ENCODE peak calls at places on chromosomes 1 and 21, in nine cellular contexts. One of them, this sample, is unnamed.

GRCh38 chr1:67683306-67683705 is 1.7 kb upstream of the GADD45A start:
- DNase-seq in Peyer's patch: no peak
- DNase-seq in CD8-positive, alpha-beta T cell: no peak
- DNase-seq in PC-9: peak; percentile 77
- DNase-seq in left lung: no peak
- DNase-seq in lung: no peak
- DNase-seq in GM23338: no peak
- DNase-seq in IMR-90: peak; percentile 78
- DNase-seq in endothelial cell of umbilical vein: peak; percentile 56
- DNase-seq in this sample: no peak

GRCh38 chr1:210214573-210215409 is 17.8 kb upstream of the SERTAD4 start:
- DNase-seq in Peyer's patch: no peak
- DNase-seq in CD8-positive, alpha-beta T cell: no peak
- DNase-seq in PC-9: no peak
- DNase-seq in left lung: no peak
- DNase-seq in lung: no peak
- DNase-seq in GM23338: no peak
- DNase-seq in IMR-90: no peak
- DNase-seq in endothelial cell of umbilical vein: no peak
- DNase-seq in this sample: no peak

GRCh38 chr1:53378061-53378460 is 50.2 kb upstream of the LRP8 start:
- DNase-seq in Peyer's patch: peak; percentile 6
- DNase-seq in CD8-positive, alpha-beta T cell: no peak
- DNase-seq in PC-9: no peak
- DNase-seq in left lung: peak; percentile 10
- DNase-seq in lung: no peak
- DNase-seq in GM23338: no peak
- DNase-seq in IMR-90: no peak
- DNase-seq in endothelial cell of umbilical vein: no peak
- DNase-seq in this sample: peak; percentile 24

GRCh38 chr1:210726621-210727020 is 397.9 kb downstream of the HHAT start:
- DNase-seq in Peyer's patch: no peak
- DNase-seq in CD8-positive, alpha-beta T cell: peak; percentile 1
- DNase-seq in PC-9: no peak
- DNase-seq in left lung: no peak
- DNase-seq in lung: no peak
- DNase-seq in GM23338: peak; percentile 79
- DNase-seq in IMR-90: peak; percentile 18
- DNase-seq in endothelial cell of umbilical vein: no peak
- DNase-seq in this sample: no peak

GRCh38 chr21:36563301-36563926 is 83.5 kb upstream of the CLDN14 start:
- DNase-seq in Peyer's patch: no peak
- DNase-seq in CD8-positive, alpha-beta T cell: no peak
- DNase-seq in PC-9: no peak
- DNase-seq in left lung: no peak
- DNase-seq in lung: no peak
- DNase-seq in GM23338: no peak
- DNase-seq in IMR-90: no peak
- DNase-seq in endothelial cell of umbilical vein: no peak
- DNase-seq in this sample: no peak

GRCh38 chr1:47192458-47193384 is 2.9 kb upstream of the PDZK1IP1 start:
- DNase-seq in Peyer's patch: peak; percentile 85
- DNase-seq in CD8-positive, alpha-beta T cell: peak; percentile 56
- DNase-seq in PC-9: peak; percentile 57
- DNase-seq in left lung: peak; percentile 73
- DNase-seq in lung: peak; percentile 81
- DNase-seq in GM23338: peak; percentile 97
- DNase-seq in IMR-90: peak; percentile 53
- DNase-seq in endothelial cell of umbilical vein: peak; percentile 76
- DNase-seq in this sample: peak; percentile 50

GRCh38 chr1:247680171-247680570 is 632 bp upstream of the OR13G1 start:
- DNase-seq in Peyer's patch: no peak
- DNase-seq in CD8-positive, alpha-beta T cell: no peak
- DNase-seq in PC-9: no peak
- DNase-seq in left lung: no peak
- DNase-seq in lung: no peak
- DNase-seq in GM23338: no peak
- DNase-seq in IMR-90: no peak
- DNase-seq in endothelial cell of umbilical vein: no peak
- DNase-seq in this sample: no peak

GRCh38 chr21:39518845-39519205 is 67.1 kb downstream of the SH3BGR start:
- DNase-seq in Peyer's patch: no peak
- DNase-seq in CD8-positive, alpha-beta T cell: no peak
- DNase-seq in PC-9: no peak
- DNase-seq in left lung: no peak
- DNase-seq in lung: no peak
- DNase-seq in GM23338: no peak
- DNase-seq in IMR-90: no peak
- DNase-seq in endothelial cell of umbilical vein: no peak
- DNase-seq in this sample: no peak

GRCh38 chr1:67646145-67647035 is 38.6 kb upstream of the GADD45A start:
- DNase-seq in Peyer's patch: no peak
- DNase-seq in CD8-positive, alpha-beta T cell: no peak
- DNase-seq in PC-9: peak; percentile 49
- DNase-seq in left lung: no peak
- DNase-seq in lung: no peak
- DNase-seq in GM23338: no peak
- DNase-seq in IMR-90: peak; percentile 23
- DNase-seq in endothelial cell of umbilical vein: peak; percentile 39
- DNase-seq in this sample: no peak

GRCh38 chr1:41810446-41810845 is 108.3 kb downstream of the HIVEP3 start:
- DNase-seq in Peyer's patch: no peak
- DNase-seq in CD8-positive, alpha-beta T cell: no peak
- DNase-seq in PC-9: no peak
- DNase-seq in left lung: no peak
- DNase-seq in lung: no peak
- DNase-seq in GM23338: peak; percentile 76
- DNase-seq in IMR-90: peak; percentile 63
- DNase-seq in endothelial cell of umbilical vein: peak; percentile 41
- DNase-seq in this sample: no peak

DNA sequence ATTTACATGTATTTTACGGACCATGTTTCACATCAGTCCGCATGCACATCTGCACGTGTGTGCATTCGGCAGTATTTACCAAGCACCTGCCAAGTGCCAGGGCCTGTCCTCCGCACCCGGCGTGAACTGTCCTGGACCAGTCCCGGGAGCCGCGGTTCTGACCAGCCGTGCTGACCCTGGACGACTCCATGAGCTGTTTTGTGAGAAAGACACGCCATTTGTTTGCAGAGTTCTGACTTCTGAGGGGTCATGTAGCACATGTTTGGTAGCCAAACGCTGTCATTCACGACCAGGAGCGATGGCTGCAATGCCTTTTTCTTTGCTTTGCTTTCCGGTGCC is 3.3 kb upstream of the OLIG2 start:
- DNase-seq in Peyer's patch: no peak
- DNase-seq in CD8-positive, alpha-beta T cell: no peak
- DNase-seq in PC-9: no peak
- DNase-seq in left lung: no peak
- DNase-seq in lung: no peak
- DNase-seq in GM23338: no peak
- DNase-seq in IMR-90: no peak
- DNase-seq in endothelial cell of umbilical vein: no peak
- DNase-seq in this sample: no peak
- H3K27ac ChIP-seq in Peyer's patch: no peak overlapping the region
- H3K27ac ChIP-seq in CD8-positive, alpha-beta T cell: no peak overlapping the region
- H3K27ac ChIP-seq in PC-9: no peak overlapping the region
- H3K27ac ChIP-seq in left lung: no peak overlapping the region
- H3K27ac ChIP-seq in lung: no peak overlapping the region
- H3K27ac ChIP-seq in GM23338: no peak overlapping the region
- H3K27ac ChIP-seq in IMR-90: no peak overlapping the region
- H3K27ac ChIP-seq in endothelial cell of umbilical vein: no peak overlapping the region
- H3K27ac ChIP-seq in this sample: no peak overlapping the region

DNA sequence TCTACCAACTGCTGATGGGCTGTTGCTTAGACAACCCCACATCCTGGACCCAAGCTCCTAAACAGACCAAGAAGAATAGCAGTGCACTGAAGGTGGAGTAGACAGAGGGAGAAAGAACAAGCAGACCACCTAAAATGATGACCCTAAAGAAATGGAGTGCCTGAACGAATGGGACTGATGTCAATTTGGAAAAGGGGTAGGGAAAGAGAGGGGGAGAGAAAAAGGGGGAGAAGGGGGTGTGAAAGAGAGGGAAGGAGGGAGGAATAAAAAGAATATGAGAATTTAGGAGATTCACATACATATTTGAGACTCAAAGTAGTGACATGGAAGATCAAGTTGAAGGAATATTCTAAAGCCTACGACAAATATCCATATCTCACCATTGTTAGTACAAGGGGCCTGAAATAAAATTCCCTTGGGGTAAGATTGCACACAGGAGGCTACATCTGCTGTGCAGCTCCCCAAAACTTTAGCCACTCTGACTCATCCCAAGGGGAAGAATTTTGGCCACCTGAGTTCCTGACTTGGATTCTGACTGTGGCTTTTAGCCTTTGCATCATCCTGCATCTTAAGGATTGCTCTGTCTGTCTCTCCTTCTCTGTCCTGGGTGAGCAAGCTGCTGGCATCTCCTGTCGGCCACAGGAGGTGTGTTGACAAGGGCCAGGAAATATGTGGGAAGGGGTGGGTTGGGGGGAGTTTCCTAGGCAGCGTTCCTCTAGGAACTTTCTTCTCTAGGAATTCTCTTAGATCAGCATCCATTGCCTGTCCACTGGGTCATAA is 144.6 kb upstream of the DUSP10 start:
- DNase-seq in Peyer's patch: no peak
- DNase-seq in CD8-positive, alpha-beta T cell: no peak
- DNase-seq in PC-9: peak; percentile 85
- DNase-seq in left lung: no peak
- DNase-seq in lung: no peak
- DNase-seq in GM23338: no peak
- DNase-seq in IMR-90: no peak
- DNase-seq in endothelial cell of umbilical vein: no peak
- DNase-seq in this sample: no peak
- TF ChIP-seq CTCF in Peyer's patch: no peak
- TF ChIP-seq CTCF in CD8-positive, alpha-beta T cell: no peak
- TF ChIP-seq CTCF in PC-9: no peak
- TF ChIP-seq CTCF in left lung: no peak
- TF ChIP-seq CTCF in lung: no peak
- TF ChIP-seq CTCF in GM23338: no peak
- TF ChIP-seq CTCF in IMR-90: peak; percentile 8
- TF ChIP-seq CTCF in endothelial cell of umbilical vein: no peak
- TF ChIP-seq CTCF in this sample: no peak

DNA sequence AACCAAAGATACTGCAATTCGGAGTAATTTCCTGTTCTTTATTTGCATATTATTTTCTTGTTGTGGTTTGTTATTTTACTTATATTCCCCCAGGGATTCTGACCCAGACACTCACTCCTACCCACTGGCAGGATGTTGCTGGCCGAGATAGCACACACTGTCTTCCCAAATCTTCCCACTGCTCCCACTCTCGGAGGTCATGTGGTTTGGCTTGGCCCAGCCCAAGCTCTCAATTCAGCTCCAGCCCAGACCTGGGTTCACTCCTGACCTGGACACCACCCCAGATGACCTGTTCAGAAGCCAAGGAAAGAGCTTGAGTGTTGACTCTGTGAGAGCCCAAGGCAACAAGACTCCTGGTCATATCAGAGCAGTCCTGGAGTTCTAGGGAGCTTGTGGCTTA is 1.2 kb upstream of the FAM43B start:
- DNase-seq in Peyer's patch: no peak
- DNase-seq in CD8-positive, alpha-beta T cell: no peak
- DNase-seq in PC-9: no peak
- DNase-seq in left lung: no peak
- DNase-seq in lung: no peak
- DNase-seq in GM23338: no peak
- DNase-seq in IMR-90: no peak
- DNase-seq in endothelial cell of umbilical vein: no peak
- DNase-seq in this sample: no peak
- H3K27me3 ChIP-seq in Peyer's patch: no peaks in the 10 kb centered on the region
- H3K27me3 ChIP-seq in CD8-positive, alpha-beta T cell: no peaks in the 10 kb centered on the region
- H3K27me3 ChIP-seq in PC-9: no peaks in the 10 kb centered on the region
- H3K27me3 ChIP-seq in left lung: peaks cover 40% of the 10 kb centered on the region
- H3K27me3 ChIP-seq in lung: peaks cover 27% of the 10 kb centered on the region
- H3K27me3 ChIP-seq in GM23338: peaks cover 72% of the 10 kb centered on the region
- H3K27me3 ChIP-seq in IMR-90: peaks cover 77% of the 10 kb centered on the region
- H3K27me3 ChIP-seq in endothelial cell of umbilical vein: peaks cover 47% of the 10 kb centered on the region
- H3K27me3 ChIP-seq in this sample: peaks cover 56% of the 10 kb centered on the region

DNA sequence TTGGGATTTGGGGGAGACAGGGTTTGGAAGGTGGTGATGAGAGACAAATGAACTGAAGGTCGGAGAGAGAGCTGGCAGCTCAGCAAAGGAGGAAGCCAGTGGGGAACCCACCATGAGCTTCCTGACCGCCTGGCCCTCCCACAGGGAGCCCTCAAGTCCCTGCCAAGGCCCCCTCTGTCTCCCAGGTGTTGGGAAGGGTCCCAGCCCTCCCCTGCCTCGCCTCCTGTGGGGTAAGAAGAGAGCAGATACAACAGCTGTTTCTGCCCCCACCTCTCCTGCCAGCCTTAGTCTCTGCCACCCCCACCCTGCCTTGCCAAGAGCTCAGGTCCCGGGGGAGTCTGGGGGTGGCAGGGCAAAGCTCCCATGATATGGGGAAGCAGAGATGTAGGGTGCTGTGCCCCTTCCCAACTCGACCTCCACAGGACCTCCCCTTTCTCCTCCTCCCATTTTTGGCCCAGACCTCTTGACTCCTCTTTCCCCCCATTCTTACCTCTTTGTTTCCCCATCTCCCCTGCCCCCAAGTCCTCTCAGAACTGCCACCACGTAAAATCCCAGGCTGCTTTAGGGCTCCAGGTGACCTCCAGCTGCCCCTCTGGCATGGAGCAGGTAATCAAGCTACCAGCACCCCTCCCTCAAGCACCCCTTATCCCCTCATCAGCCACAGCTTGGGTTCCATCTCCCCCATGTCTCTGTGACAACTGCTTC is 556 bp downstream of the S100A1 start:
- DNase-seq in Peyer's patch: no peak
- DNase-seq in CD8-positive, alpha-beta T cell: no peak
- DNase-seq in PC-9: no peak
- DNase-seq in left lung: peak; percentile 28
- DNase-seq in lung: no peak
- DNase-seq in GM23338: no peak
- DNase-seq in IMR-90: no peak
- DNase-seq in endothelial cell of umbilical vein: no peak
- DNase-seq in this sample: no peak
- H3K27ac ChIP-seq in Peyer's patch: no peak overlapping the region
- H3K27ac ChIP-seq in CD8-positive, alpha-beta T cell: no peak overlapping the region
- H3K27ac ChIP-seq in PC-9: no peak overlapping the region
- H3K27ac ChIP-seq in left lung: no peak overlapping the region
- H3K27ac ChIP-seq in lung: no peak overlapping the region
- H3K27ac ChIP-seq in GM23338: no peak overlapping the region
- H3K27ac ChIP-seq in IMR-90: no peak overlapping the region
- H3K27ac ChIP-seq in endothelial cell of umbilical vein: no peak overlapping the region
- H3K27ac ChIP-seq in this sample: no peak overlapping the region

This sample was measured in CD4-positive, alpha-beta T cell.